ENCODE peak calls at places on chromosomes 3 and 15, in ten cellular contexts. H is heart right ventricle; M is NCI-H2081; O is stimulated activated CD8-positive, alpha-beta memory T cell treated with anti-CD3 and anti-CD28 coated beads, Interleukin-2, amount 100 ng/mL, for 48 hours; W is NCI-H748 treated with DMSO at 0.1 percent for 48 hours; G is right atrium auricular region; A is M059J; T is spleen; Q is LoVo; P is cardiac muscle cell. C is an unnamed sample.

GRCh38 chr15:68303560-68304436 is 26.3 kb downstream of the FEM1B start:
- DNase-seq in G (peak), T (peak), O (no peak), Q (no peak), A (peak), W (no peak), M (no peak), P (no peak), H (peak), C (no peak)

GRCh38 chr15:80811781-80812180 is 32.6 kb downstream of the CEMIP start:
- DNase-seq in G (no peak), H (no peak), T (no peak), W (no peak), Q (no peak), O (no peak), P (no peak), A (no peak), M (peak), C (no peak)

GRCh38 chr15:93974804-93975481 is 256.4 kb upstream of the MCTP2 start:
- DNase-seq in M (peak), P (peak), O (no peak), T (no peak), A (peak), H (no peak), Q (peak), W (peak), G (no peak), C (peak)

GRCh38 chr3:86554346-86554745 is 436.6 kb downstream of the VGLL3 start:
- DNase-seq in H (no peak), Q (no peak), A (no peak), T (no peak), M (no peak), G (no peak), O (no peak), W (no peak), P (no peak), C (no peak)

GRCh38 chr15:65893060-65893459 is 23.8 kb downstream of the RAB11A start:
- DNase-seq in A (no peak), W (no peak), M (no peak), P (no peak), T (no peak), H (no peak), G (no peak), Q (no peak), O (no peak), C (no peak)

GRCh38 chr15:60391722-60392340 is 6.0 kb downstream of the ANXA2 start:
- DNase-seq in O (no peak), W (no peak), M (no peak), Q (peak), H (no peak), A (no peak), P (no peak), G (no peak), T (no peak), C (no peak)

GRCh38 chr3:66376568-66376967 is 124.3 kb downstream of the LRIG1 start:
- DNase-seq in P (peak), O (no peak), H (no peak), W (no peak), A (peak), T (no peak), G (no peak), Q (peak), M (no peak), C (peak)

GRCh38 chr3:59326246-59327024 is 276.6 kb upstream of the CFAP20DC start:
- DNase-seq in Q (no peak), W (no peak), M (no peak), H (no peak), T (no peak), P (no peak), A (no peak), O (no peak), G (no peak), C (no peak)

GRCh38 chr3:178623666-178624255 is 87.5 kb downstream of the KCNMB2 start:
- DNase-seq in Q (no peak), M (peak), H (no peak), T (no peak), P (no peak), O (no peak), A (peak), W (no peak), G (no peak), C (peak)

GRCh38 chr3:151183253-151183652 is 19.8 kb downstream of the GPR171 start:
- DNase-seq in T (no peak), M (no peak), O (no peak), G (no peak), H (no peak), Q (no peak), A (no peak), P (no peak), W (no peak), C (no peak)

GRCh38 chr3:100169186-100169585 is 54.9 kb upstream of the FILIP1L start:
- DNase-seq in O (no peak), P (no peak), T (no peak), A (no peak), H (peak), G (no peak), Q (no peak), W (no peak), M (peak), C (no peak)

GRCh38 chr3:113276581-113277080 is 65.3 kb downstream of the BOC start:
- DNase-seq in W (no peak), A (no peak), O (no peak), H (no peak), P (no peak), T (no peak), Q (no peak), M (no peak), G (no peak), C (no peak)

GRCh38 chr15:35305906-35306305 is 220.8 kb upstream of the NANOGP8 start:
- DNase-seq in P (peak), A (peak), Q (no peak), T (no peak), W (no peak), G (no peak), M (no peak), O (no peak), H (no peak), C (peak)

GRCh38 chr15:70480196-70480856 is 283.0 kb downstream of the UACA start:
- DNase-seq in G (no peak), H (no peak), W (no peak), P (no peak), Q (no peak), T (peak), A (peak), M (no peak), O (peak), C (peak)

GRCh38 chr3:39502838-39503145 is 35.3 kb downstream of the MOBP start:
- DNase-seq in H (no peak), M (no peak), A (peak), W (no peak), P (peak), Q (no peak), O (no peak), G (no peak), T (no peak), C (no peak)

GRCh38 chr3:63056932-63057331 is 181.7 kb upstream of the CADPS start:
- DNase-seq in G (no peak), M (no peak), H (no peak), A (no peak), W (no peak), T (no peak), P (no peak), O (no peak), Q (no peak), C (no peak)

GRCh38 chr15:95013379-95013778 is 782.0 kb downstream of the MCTP2 start:
- DNase-seq in T (no peak), O (no peak), H (no peak), W (no peak), G (no peak), P (no peak), Q (no peak), M (no peak), A (no peak), C (no peak)